ENCODE peak calls at places on chromosome X, in five cellular contexts. U is H1, R is A549, G is GM12878, Z is K562. K is an unnamed sample.

GRCh38 chrX:79630033-79631009 is 263.2 kb upstream of the ITM2A start:
- DNase-seq in U (no peak), R (no peak), G (peak), Z (no peak), K (no peak)

GRCh38 chrX:107714196-107714811 is 61.3 kb downstream of the TSC22D3 start:
- DNase-seq in U (no peak), R (no peak), G (no peak), Z (no peak), K (no peak)

GRCh38 chrX:132266583-132267355 is 47.5 kb upstream of the RAP2C start:
- DNase-seq in U (no peak), R (no peak), G (no peak), Z (no peak), K (no peak)

GRCh38 chrX:34873500-34874225 is 68.9 kb upstream of the FAM47B start:
- DNase-seq in U (no peak), R (no peak), G (no peak), Z (no peak), K (no peak)

GRCh38 chrX:45718676-45719075 is 518.0 kb upstream of the DIPK2B start:
- DNase-seq in U (no peak), R (no peak), G (no peak), Z (no peak), K (no peak)

GRCh38 chrX:17511556-17511955 is 136.6 kb downstream of the NHS start:
- DNase-seq in U (no peak), R (no peak), G (no peak), Z (no peak), K (no peak)

GRCh38 chrX:115642895-115643530 is 82.0 kb downstream of the PLS3 start:
- DNase-seq in U (no peak), R (peak), G (peak), Z (peak), K (peak)

GRCh38 chrX:9857575-9857974 is 71.3 kb downstream of the SHROOM2 start:
- DNase-seq in U (no peak), R (no peak), G (no peak), Z (no peak), K (no peak)

GRCh38 chrX:64206556-64207162 is 1.2 kb upstream of the AMER1 start:
- DNase-seq in U (no peak), R (no peak), G (no peak), Z (no peak), K (no peak)

GRCh38 chrX:107834273-107835201 is 8.9 kb downstream of the MID2 start:
- DNase-seq in U (no peak), R (no peak), G (no peak), Z (no peak), K (no peak)

GRCh38 chrX:121641560-121641959 is 594.1 kb downstream of the GLUD2 start:
- DNase-seq in U (no peak), R (peak), G (no peak), Z (no peak), K (no peak)

GRCh38 chrX:46573896-46574336 is 351 bp downstream of the CHST7 start:
- DNase-seq in U (peak), R (peak), G (no peak), Z (no peak), K (peak)

GRCh38 chrX:121254336-121254735 is 206.9 kb downstream of the GLUD2 start:
- DNase-seq in U (no peak), R (peak), G (no peak), Z (no peak), K (peak)

GRCh38 chrX:87679849-87680248 is 162.2 kb downstream of the KLHL4 start:
- DNase-seq in U (no peak), R (no peak), G (no peak), Z (no peak), K (no peak)

GRCh38 chrX:45596190-45596808 is 395.6 kb upstream of the DIPK2B start:
- DNase-seq in U (no peak), R (no peak), G (no peak), Z (no peak), K (no peak)

GRCh38 chrX:66676413-66676812 is 37.5 kb upstream of the EDA2R start:
- DNase-seq in U (no peak), R (no peak), G (no peak), Z (no peak), K (no peak)

GRCh38 chrX:134727363-134727762 is 69.1 kb upstream of the PLAC1 start:
- DNase-seq in U (no peak), R (peak), G (no peak), Z (no peak), K (peak)

GRCh38 chrX:53458082-53458481 is 23.9 kb upstream of the HSD17B10 start:
- DNase-seq in U (no peak), R (peak), G (no peak), Z (no peak), K (no peak)

GRCh38 chrX:72121381-72121780 is 10.3 kb downstream of the RTL5 start:
- DNase-seq in U (no peak), R (no peak), G (no peak), Z (no peak), K (no peak)

GRCh38 chrX:33741807-33742206 is 390.3 kb downstream of the FAM47A start:
- DNase-seq in U (peak), R (no peak), G (no peak), Z (no peak), K (no peak)

GRCh38 chrX:118655561-118656246 is 71.7 kb upstream of the IL13RA1 start:
- DNase-seq in U (no peak), R (peak), G (no peak), Z (no peak), K (peak)

GRCh38 chrX:150548684-150549083 is 19.7 kb upstream of the MTM1 start:
- DNase-seq in U (no peak), R (no peak), G (no peak), Z (no peak), K (no peak)

GRCh38 chrX:138847930-138848329 is 136.4 kb upstream of the FGF13 start:
- DNase-seq in U (no peak), R (peak), G (no peak), Z (no peak), K (no peak)

GRCh38 chrX:19389217-19389616 is 45.5 kb downstream of the PDHA1 start:
- DNase-seq in U (no peak), R (no peak), G (no peak), Z (no peak), K (no peak)

GRCh38 chrX:96685205-96686099 is 810 bp downstream of the DIAPH2 start:
- DNase-seq in U (peak), R (peak), G (no peak), Z (no peak), K (peak)

GRCh38 chrX:56969559-56969958 is 25.8 kb downstream of the SPIN3 start:
- DNase-seq in U (no peak), R (no peak), G (no peak), Z (no peak), K (no peak)

GRCh38 chrX:150899191-150899757 is 806 bp upstream of the CD99L2 start:
- DNase-seq in U (no peak), R (peak), G (no peak), Z (peak), K (no peak)

GRCh38 chrX:146615807-146616206 is 193.8 kb upstream of the CXorf51B start:
- DNase-seq in U (no peak), R (no peak), G (no peak), Z (no peak), K (no peak)

GRCh38 chrX:71214604-71215334 is 8.3 kb upstream of the GJB1 start:
- DNase-seq in U (no peak), R (no peak), G (no peak), Z (no peak), K (peak)

GRCh38 chrX:40094041-40094899 is 3.5 kb downstream of the BCOR start:
- DNase-seq in U (peak), R (no peak), G (no peak), Z (no peak), K (no peak)

DNA sequence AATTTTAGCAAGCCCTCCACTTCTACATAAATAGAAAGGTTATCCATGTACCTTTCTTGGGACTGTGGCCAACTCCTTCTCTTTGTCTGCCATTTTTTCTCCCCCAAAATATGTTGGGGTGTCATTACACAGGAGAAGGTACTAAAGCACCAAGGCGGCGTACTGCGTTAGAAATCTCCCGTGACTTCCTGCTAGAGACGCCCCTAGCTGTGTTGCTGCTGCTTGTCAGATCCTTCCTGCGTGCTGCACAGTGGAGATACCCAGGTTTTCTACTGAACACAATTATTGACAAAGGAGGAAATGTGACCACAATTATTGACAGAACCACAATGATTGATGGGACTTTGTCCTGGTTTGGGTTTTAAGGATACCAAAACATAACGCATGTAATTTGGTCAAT is 97.7 kb downstream of the EFHC2 start:
- DNase-seq in U (no peak), R (no peak), G (no peak), Z (no peak), K (no peak)
- TF ChIP-seq KDM1A in U (no peak), R (no peak), G (no peak), Z (no peak), K (no peak)

DNA sequence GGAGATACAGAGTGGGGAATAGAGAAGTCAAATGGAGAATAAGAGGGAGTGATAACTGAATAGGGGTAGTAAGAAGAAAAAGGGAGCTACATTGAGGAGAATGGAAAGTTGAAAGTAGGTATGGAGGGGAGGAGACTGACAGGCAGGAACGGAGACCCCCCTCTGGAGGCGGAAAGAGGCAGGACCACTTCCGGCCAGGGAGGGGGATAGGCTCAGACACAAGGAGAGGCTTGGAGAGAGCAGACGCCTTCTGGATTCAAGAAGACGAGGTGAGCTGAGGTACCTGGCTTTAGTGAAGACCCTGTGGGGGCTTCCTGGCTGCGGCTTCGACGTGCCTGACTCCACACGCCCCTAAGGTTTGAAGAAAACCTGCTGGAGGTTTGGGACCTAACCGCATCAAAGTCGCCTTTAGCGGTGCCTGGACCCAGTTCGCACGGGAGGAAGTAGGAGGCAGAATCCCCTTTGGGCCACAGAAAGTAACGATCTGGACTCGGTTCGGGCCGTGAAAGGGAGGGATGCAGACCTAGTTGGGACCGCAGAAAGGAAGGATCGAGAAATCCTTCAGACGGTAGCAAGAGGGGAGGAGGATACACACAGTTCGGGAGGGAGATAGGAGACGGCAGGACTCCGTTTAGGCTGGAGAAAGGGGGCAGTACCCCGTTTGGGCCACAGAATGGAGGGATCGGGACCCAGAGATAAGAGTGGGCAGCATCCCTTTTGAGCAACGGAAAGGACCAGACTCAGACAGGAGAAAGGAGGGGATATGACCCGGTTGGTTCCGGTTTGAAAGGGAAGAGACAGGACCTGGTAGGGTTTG is at the start of gene TRO:
- DNase-seq in U (peak), R (no peak), G (no peak), Z (no peak), K (no peak)
- TF ChIP-seq KDM1A in U (no peak), R (no peak), G (no peak), Z (no peak), K (no peak)

DNA sequence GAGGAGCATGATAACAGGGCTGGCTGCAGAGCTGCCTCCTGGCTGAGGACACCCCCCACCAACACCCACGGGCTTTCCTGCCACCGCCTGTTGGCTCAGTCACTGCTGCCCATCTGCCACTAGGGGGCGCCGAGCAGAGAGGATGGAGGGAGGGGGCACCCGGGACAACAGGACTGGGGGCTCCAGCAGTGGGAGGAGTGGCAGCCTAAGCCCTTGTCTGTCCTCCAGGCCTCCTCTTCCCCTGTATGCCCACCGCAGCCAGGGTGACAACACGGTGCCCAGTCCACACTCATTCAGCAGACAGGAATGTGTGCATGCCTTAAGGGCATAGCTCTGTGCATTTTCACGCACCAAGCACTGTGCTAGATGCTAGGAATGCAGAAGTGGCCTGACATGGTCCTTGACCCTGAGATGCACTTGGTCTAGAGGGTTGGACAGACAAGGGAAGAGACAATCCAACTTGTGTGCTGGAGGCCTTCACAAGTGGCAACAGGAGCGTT is 149.9 kb downstream of the AMMECR1 start:
- DNase-seq in U (peak), R (peak), G (no peak), Z (peak), K (no peak)
- TF ChIP-seq KDM1A in U (no peak), R (no peak), G (no peak), Z (no peak), K (no peak)

GRCh38 chrX:154654372-154654771 is 993 bp upstream of the CTAG2 start:
- DNase-seq in U (no peak), R (no peak), G (no peak), Z (no peak), K (no peak)

GRCh38 chrX:154649864-154650510 is 3.4 kb downstream of the CTAG2 start:
- DNase-seq in U (no peak), R (no peak), G (no peak), Z (no peak), K (no peak)

GRCh38 chrX:154654925-154655324 is 1.5 kb upstream of the CTAG2 start:
- DNase-seq in U (no peak), R (no peak), G (no peak), Z (no peak), K (no peak)

GRCh38 chrX:154653048-154653401 is 354 bp downstream of the CTAG2 start:
- DNase-seq in U (no peak), R (no peak), G (no peak), Z (no peak), K (no peak)

DNA sequence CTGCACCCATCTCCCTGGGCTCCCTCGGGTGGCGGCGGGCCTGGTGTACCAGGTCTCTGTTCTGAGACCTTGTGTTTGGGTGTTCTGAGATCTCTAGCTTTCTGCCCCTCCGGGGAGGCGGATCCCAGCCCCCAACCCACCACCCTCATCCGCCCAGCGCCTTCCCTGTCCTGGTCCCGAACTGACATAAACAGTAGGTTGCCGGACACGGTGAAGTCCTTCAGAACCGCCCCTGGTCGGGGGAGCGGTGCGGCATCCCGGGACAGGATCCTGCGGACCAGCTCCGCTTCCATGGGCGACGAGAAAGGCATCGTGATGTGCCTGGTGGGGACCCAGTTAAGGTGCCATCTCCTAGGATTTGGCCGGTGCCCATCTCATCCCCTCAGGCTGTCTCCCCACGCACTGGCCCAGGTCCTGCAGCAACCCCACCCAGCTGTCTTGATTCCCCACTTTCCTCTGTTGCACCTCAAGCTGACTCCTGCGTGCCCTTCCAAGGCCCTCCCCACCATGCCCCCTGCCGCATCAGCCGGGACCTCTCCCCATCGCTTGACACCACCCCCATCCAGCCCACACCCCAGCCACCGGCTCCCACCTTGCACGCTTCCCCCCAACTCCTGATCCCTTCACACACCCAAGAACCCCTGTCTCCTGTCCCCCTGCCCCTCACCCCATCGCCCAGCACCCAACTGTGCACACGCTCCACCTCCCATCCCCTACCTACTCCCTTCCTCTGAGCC is 900 bp downstream of the CTAG2 start:
- DNase-seq in U (no peak), R (no peak), G (no peak), Z (no peak), K (no peak)
- TF ChIP-seq KDM1A in U (no peak), R (no peak), G (no peak), Z (no peak), K (no peak)

DNA sequence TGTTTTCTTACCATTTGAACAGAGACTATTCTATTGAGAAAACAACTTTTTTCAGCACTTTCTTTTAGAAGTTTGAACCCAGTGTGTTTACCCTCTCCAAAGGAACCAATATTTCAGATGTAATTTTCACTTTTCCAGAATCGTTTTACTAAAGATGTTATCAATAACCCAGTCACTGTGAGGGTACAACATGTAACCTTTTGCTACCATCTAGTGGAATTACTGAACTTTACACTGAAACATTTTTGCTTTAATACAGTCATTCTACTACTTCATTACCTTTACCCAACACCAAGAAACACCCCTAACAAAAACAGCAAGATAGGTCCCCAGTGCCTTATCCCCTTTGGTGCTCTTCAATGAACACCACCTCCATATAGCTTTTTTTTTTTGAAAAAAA is 33.1 kb upstream of the PRDX4 start:
- DNase-seq in U (no peak), R (peak), G (no peak), Z (no peak), K (no peak)
- TF ChIP-seq KDM1A in U (no peak), R (no peak), G (no peak), Z (no peak), K (no peak)

GRCh38 chrX:12891915-12892506 is 14.4 kb upstream of the TLR8 start:
- DNase-seq in U (no peak), R (no peak), G (peak), Z (no peak), K (no peak)
- TF ChIP-seq KDM1A in U (no peak), R (no peak), G (no peak), Z (no peak), K (no peak)

GRCh38 chrX:1767026-1767425 is 152.2 kb downstream of the ASMT start:
- DNase-seq in U (no peak), R (no peak), G (no peak), Z (no peak), K (no peak)

GRCh38 chrX:1763294-1763693 is 148.4 kb downstream of the ASMT start:
- DNase-seq in U (no peak), R (peak), G (no peak), Z (no peak), K (no peak)
- TF ChIP-seq KDM1A in U (no peak), R (no peak), G (no peak), Z (no peak), K (no peak)

GRCh38 chrX:54807524-54808108 is at the start of gene MAGED2:
- DNase-seq in U (no peak), R (no peak), G (no peak), Z (peak), K (no peak)
- TF ChIP-seq KDM1A in U (no peak), R (no peak), G (no peak), Z (no peak), K (no peak)